ENCODE peak calls at places on chromosomes 13 and 19, in four cellular contexts. A is activated T-helper 9 cell treated with anti-CD3 and anti-CD28 coated beads, Interleukin-2, amount 50 U/mL, for 16 hours; Y is PC-3; H is activated T-cell treated with anti-CD3 and anti-CD28 coated beads for 1 hour. J is an unnamed sample.

GRCh38 chr13:76864259-76864658 is 21.9 kb downstream of the KCTD12 start:
- DNase-seq in A (no peak), Y (no peak), H (no peak), J (no peak)

GRCh38 chr13:98988782-98989181 is 10.9 kb upstream of the DOCK9 start:
- DNase-seq in A (no peak), Y (no peak), H (no peak), J (no peak)

GRCh38 chr19:17888260-17888659 is 16.5 kb downstream of the SLC5A5 start:
- DNase-seq in A (no peak), Y (no peak), H (no peak), J (no peak)

GRCh38 chr13:71290963-71291937 is 575.8 kb downstream of the DACH1 start:
- DNase-seq in A (peak), Y (peak), H (no peak), J (no peak)

GRCh38 chr13:93932901-93933300 is 546.6 kb downstream of the DCT start:
- DNase-seq in A (no peak), Y (no peak), H (no peak), J (no peak)

GRCh38 chr19:38831142-38831605 is 420 bp downstream of the ECH1 start:
- DNase-seq in A (no peak), Y (peak), H (no peak), J (peak)

GRCh38 chr19:6481541-6482342 is at the start of gene DENND1C:
- DNase-seq in A (peak), Y (peak), H (peak), J (peak)

GRCh38 chr19:920051-920857 is 3.1 kb downstream of the KISS1R start:
- DNase-seq in A (peak), Y (peak), H (peak), J (no peak)

GRCh38 chr13:97471721-97472120 is 37.8 kb downstream of the RAP2A start:
- DNase-seq in A (no peak), Y (no peak), H (no peak), J (no peak)

GRCh38 chr13:107461751-107462150 is 753.6 kb downstream of the LIG4 start:
- DNase-seq in A (no peak), Y (no peak), H (no peak), J (no peak)

GRCh38 chr19:31270897-31271568 is 78.2 kb downstream of the TSHZ3 start:
- DNase-seq in A (no peak), Y (no peak), H (no peak), J (no peak)

GRCh38 chr13:33543631-33544030 is 258.1 kb upstream of the STARD13 start:
- DNase-seq in A (no peak), Y (peak), H (no peak), J (no peak)

GRCh38 chr13:44061876-44062275 is 182.2 kb downstream of the LACC1 start:
- DNase-seq in A (no peak), Y (no peak), H (no peak), J (no peak)

GRCh38 chr19:43474986-43475705 is 9.7 kb upstream of the LYPD3 start:
- DNase-seq in A (peak), Y (peak), H (peak), J (peak)

GRCh38 chr13:41960195-41960699 is 662 bp downstream of the VWA8 start:
- DNase-seq in A (no peak), Y (peak), H (no peak), J (no peak)

GRCh38 chr13:45219938-45220375 is 19.1 kb upstream of the KCTD4 start:
- DNase-seq in A (no peak), Y (peak), H (no peak), J (no peak)

GRCh38 chr13:45737571-45738002 is 35.5 kb downstream of the CBY2 start:
- DNase-seq in A (no peak), Y (no peak), H (no peak), J (no peak)

GRCh38 chr13:87120476-87120875 is 550.7 kb upstream of the SLITRK5 start:
- DNase-seq in A (no peak), Y (no peak), H (no peak), J (no peak)

GRCh38 chr19:54552913-54553310 is 20.7 kb upstream of the LILRA2 start:
- DNase-seq in A (no peak), Y (no peak), H (no peak), J (no peak)

GRCh38 chr13:105139380-105140285 is 1395.8 kb downstream of the EFNB2 start:
- DNase-seq in A (peak), Y (no peak), H (peak), J (peak)

GRCh38 chr19:3387645-3388589 is 21.5 kb downstream of the NFIC start:
- DNase-seq in A (no peak), Y (no peak), H (no peak), J (peak)

GRCh38 chr13:34772881-34773280 is 169.2 kb upstream of the NBEA start:
- DNase-seq in A (no peak), Y (no peak), H (no peak), J (no peak)

GRCh38 chr19:11530432-11530831 is 1.5 kb upstream of the ECSIT start:
- DNase-seq in A (no peak), Y (peak), H (no peak), J (peak)